ENCODE peak calls at places on chromosomes 3 and 15, in ten cellular contexts. One of them, this sample, is unnamed.

GRCh38 chr3:9664119-9664751 is 14.9 kb downstream of the MTMR14 start:
- DNase-seq in CD4-positive, alpha-beta T cell: no peak
- DNase-seq in Caco-2: no peak
- DNase-seq in GM04504: no peak
- DNase-seq in AML-193: no peak
- DNase-seq in brain microvascular endothelial cell: no peak
- DNase-seq in kidney: no peak
- DNase-seq in A172: no peak
- DNase-seq in stimulated activated CD4-positive, alpha-beta T cell treated with anti-CD3 and anti-CD28 coated beads, Interleukin-2, amount 100 ng/mL, for 48 hours: no peak
- DNase-seq in NCI-H1092 treated with DMSO at 0.1 percent for 48 hours: no peak
- DNase-seq in this sample: no peak

GRCh38 chr15:67091073-67091965 is 25.9 kb downstream of the SMAD3 start:
- DNase-seq in AML-193: peak; percentile 94
- DNase-seq in A172: peak; percentile 98
- DNase-seq in brain microvascular endothelial cell: peak; percentile 97
- DNase-seq in stimulated activated CD4-positive, alpha-beta T cell treated with anti-CD3 and anti-CD28 coated beads, Interleukin-2, amount 100 ng/mL, for 48 hours: peak; percentile 54
- DNase-seq in GM04504: peak; percentile 82
- DNase-seq in NCI-H1092 treated with DMSO at 0.1 percent for 48 hours: no peak
- DNase-seq in kidney: peak; percentile 83
- DNase-seq in CD4-positive, alpha-beta T cell: peak; percentile 59
- DNase-seq in Caco-2: no peak
- DNase-seq in this sample: no peak

GRCh38 chr3:121529308-121529707 is 16.5 kb downstream of the POLQ start:
- DNase-seq in A172: no peak
- DNase-seq in stimulated activated CD4-positive, alpha-beta T cell treated with anti-CD3 and anti-CD28 coated beads, Interleukin-2, amount 100 ng/mL, for 48 hours: no peak
- DNase-seq in NCI-H1092 treated with DMSO at 0.1 percent for 48 hours: no peak
- DNase-seq in CD4-positive, alpha-beta T cell: no peak
- DNase-seq in kidney: no peak
- DNase-seq in GM04504: no peak
- DNase-seq in Caco-2: no peak
- DNase-seq in AML-193: no peak
- DNase-seq in brain microvascular endothelial cell: no peak
- DNase-seq in this sample: no peak

GRCh38 chr15:45456212-45457106 is 66.1 kb downstream of the SLC30A4 start:
- DNase-seq in AML-193: peak; percentile 88
- DNase-seq in stimulated activated CD4-positive, alpha-beta T cell treated with anti-CD3 and anti-CD28 coated beads, Interleukin-2, amount 100 ng/mL, for 48 hours: peak; percentile 31
- DNase-seq in Caco-2: peak; percentile 59
- DNase-seq in NCI-H1092 treated with DMSO at 0.1 percent for 48 hours: no peak
- DNase-seq in CD4-positive, alpha-beta T cell: peak; percentile 67
- DNase-seq in kidney: peak; percentile 79
- DNase-seq in brain microvascular endothelial cell: peak; percentile 100
- DNase-seq in A172: peak; percentile 98
- DNase-seq in GM04504: peak; percentile 99
- DNase-seq in this sample: peak; percentile 58

GRCh38 chr3:130462089-130462488 is 54.9 kb upstream of the COL6A6 start:
- DNase-seq in stimulated activated CD4-positive, alpha-beta T cell treated with anti-CD3 and anti-CD28 coated beads, Interleukin-2, amount 100 ng/mL, for 48 hours: no peak
- DNase-seq in kidney: no peak
- DNase-seq in AML-193: no peak
- DNase-seq in GM04504: no peak
- DNase-seq in NCI-H1092 treated with DMSO at 0.1 percent for 48 hours: no peak
- DNase-seq in Caco-2: no peak
- DNase-seq in CD4-positive, alpha-beta T cell: no peak
- DNase-seq in brain microvascular endothelial cell: no peak
- DNase-seq in A172: no peak
- DNase-seq in this sample: no peak

GRCh38 chr3:154228561-154229216 is 95.6 kb downstream of the DHX36 start:
- DNase-seq in Caco-2: peak; percentile 21
- DNase-seq in A172: peak; percentile 8
- DNase-seq in stimulated activated CD4-positive, alpha-beta T cell treated with anti-CD3 and anti-CD28 coated beads, Interleukin-2, amount 100 ng/mL, for 48 hours: no peak
- DNase-seq in AML-193: no peak
- DNase-seq in brain microvascular endothelial cell: peak; percentile 33
- DNase-seq in kidney: no peak
- DNase-seq in NCI-H1092 treated with DMSO at 0.1 percent for 48 hours: no peak
- DNase-seq in CD4-positive, alpha-beta T cell: no peak
- DNase-seq in GM04504: no peak
- DNase-seq in this sample: no peak

GRCh38 chr3:31035681-31036080 is 141.2 kb upstream of the GADL1 start:
- DNase-seq in A172: no peak
- DNase-seq in NCI-H1092 treated with DMSO at 0.1 percent for 48 hours: no peak
- DNase-seq in AML-193: no peak
- DNase-seq in stimulated activated CD4-positive, alpha-beta T cell treated with anti-CD3 and anti-CD28 coated beads, Interleukin-2, amount 100 ng/mL, for 48 hours: no peak
- DNase-seq in kidney: no peak
- DNase-seq in CD4-positive, alpha-beta T cell: no peak
- DNase-seq in GM04504: no peak
- DNase-seq in Caco-2: no peak
- DNase-seq in brain microvascular endothelial cell: peak; percentile 50
- DNase-seq in this sample: no peak

GRCh38 chr3:126959921-126960603 is 22.9 kb upstream of the PLXNA1 start:
- DNase-seq in CD4-positive, alpha-beta T cell: no peak
- DNase-seq in kidney: no peak
- DNase-seq in NCI-H1092 treated with DMSO at 0.1 percent for 48 hours: peak; percentile 31
- DNase-seq in AML-193: no peak
- DNase-seq in GM04504: peak; percentile 40
- DNase-seq in A172: peak; percentile 78
- DNase-seq in stimulated activated CD4-positive, alpha-beta T cell treated with anti-CD3 and anti-CD28 coated beads, Interleukin-2, amount 100 ng/mL, for 48 hours: no peak
- DNase-seq in Caco-2: no peak
- DNase-seq in brain microvascular endothelial cell: peak; percentile 60
- DNase-seq in this sample: no peak

GRCh38 chr15:34055868-34056595 is 17.0 kb upstream of the AVEN start:
- DNase-seq in GM04504: no peak
- DNase-seq in brain microvascular endothelial cell: peak; percentile 45
- DNase-seq in Caco-2: no peak
- DNase-seq in kidney: no peak
- DNase-seq in A172: peak; percentile 80
- DNase-seq in CD4-positive, alpha-beta T cell: no peak
- DNase-seq in NCI-H1092 treated with DMSO at 0.1 percent for 48 hours: no peak
- DNase-seq in stimulated activated CD4-positive, alpha-beta T cell treated with anti-CD3 and anti-CD28 coated beads, Interleukin-2, amount 100 ng/mL, for 48 hours: no peak
- DNase-seq in AML-193: no peak
- DNase-seq in this sample: no peak

GRCh38 chr3:119891944-119892721 is 110.2 kb downstream of the NR1I2 start:
- DNase-seq in AML-193: peak; percentile 77
- DNase-seq in Caco-2: peak; percentile 50
- DNase-seq in CD4-positive, alpha-beta T cell: peak; percentile 26
- DNase-seq in A172: peak; percentile 65
- DNase-seq in stimulated activated CD4-positive, alpha-beta T cell treated with anti-CD3 and anti-CD28 coated beads, Interleukin-2, amount 100 ng/mL, for 48 hours: peak; percentile 29
- DNase-seq in kidney: no peak
- DNase-seq in brain microvascular endothelial cell: peak; percentile 64
- DNase-seq in NCI-H1092 treated with DMSO at 0.1 percent for 48 hours: peak; percentile 47
- DNase-seq in GM04504: peak; percentile 44
- DNase-seq in this sample: no peak

GRCh38 chr3:50381315-50381714 is 22.0 kb upstream of the TMEM115 start:
- DNase-seq in kidney: no peak
- DNase-seq in A172: no peak
- DNase-seq in brain microvascular endothelial cell: no peak
- DNase-seq in NCI-H1092 treated with DMSO at 0.1 percent for 48 hours: peak; percentile 39
- DNase-seq in stimulated activated CD4-positive, alpha-beta T cell treated with anti-CD3 and anti-CD28 coated beads, Interleukin-2, amount 100 ng/mL, for 48 hours: no peak
- DNase-seq in CD4-positive, alpha-beta T cell: no peak
- DNase-seq in AML-193: no peak
- DNase-seq in GM04504: no peak
- DNase-seq in Caco-2: no peak
- DNase-seq in this sample: no peak

GRCh38 chr15:34188711-34189110 is 21.2 kb downstream of the KATNBL1 start:
- DNase-seq in stimulated activated CD4-positive, alpha-beta T cell treated with anti-CD3 and anti-CD28 coated beads, Interleukin-2, amount 100 ng/mL, for 48 hours: no peak
- DNase-seq in brain microvascular endothelial cell: peak; percentile 9
- DNase-seq in CD4-positive, alpha-beta T cell: no peak
- DNase-seq in GM04504: no peak
- DNase-seq in NCI-H1092 treated with DMSO at 0.1 percent for 48 hours: no peak
- DNase-seq in kidney: no peak
- DNase-seq in AML-193: no peak
- DNase-seq in Caco-2: no peak
- DNase-seq in A172: no peak
- DNase-seq in this sample: no peak

This sample was measured in tibial artery.